ENCODE peak calls at places on chromosome 16, in four cellular contexts. B, C, V and D are unnamed samples.

GRCh38 chr16:51248217-51248616 is 97.1 kb upstream of the SALL1 start:
- DNase-seq in B (no peak), C (no peak), V (no peak), D (no peak)

GRCh38 chr16:75097941-75098897 is 18.4 kb downstream of the LDHD start:
- DNase-seq in B (no peak), C (no peak), V (no peak), D (no peak)

GRCh38 chr16:23900480-23901177 is 64.8 kb downstream of the PRKCB start:
- DNase-seq in B (peak), C (no peak), V (no peak), D (no peak)

GRCh38 chr16:76583995-76584394 is 306.8 kb downstream of the CNTNAP4 start:
- DNase-seq in B (no peak), C (no peak), V (no peak), D (no peak)

GRCh38 chr16:50166511-50167500 is 13.7 kb downstream of the TENT4B start:
- DNase-seq in B (no peak), C (no peak), V (peak), D (no peak)

GRCh38 chr16:48101069-48101674 is 54.6 kb downstream of the ABCC12 start:
- DNase-seq in B (no peak), C (peak), V (no peak), D (no peak)

GRCh38 chr16:79329163-79329521 is 271.4 kb downstream of the MAF start:
- DNase-seq in B (no peak), C (no peak), V (no peak), D (no peak)

GRCh38 chr16:17312100-17312732 is 158.5 kb downstream of the XYLT1 start:
- DNase-seq in B (no peak), C (no peak), V (no peak), D (no peak)

GRCh38 chr16:64983983-64984382 is 137.9 kb downstream of the CDH11 start:
- DNase-seq in B (peak), C (no peak), V (peak), D (peak)

GRCh38 chr16:22220714-22221113 is 14.6 kb downstream of the EEF2K start:
- DNase-seq in B (no peak), C (no peak), V (no peak), D (no peak)

GRCh38 chr16:75104836-75105235 is 11.7 kb downstream of the LDHD start:
- DNase-seq in B (no peak), C (no peak), V (no peak), D (no peak)

GRCh38 chr16:12061336-12062055 is 85.0 kb downstream of the SNX29 start:
- DNase-seq in B (no peak), C (no peak), V (no peak), D (no peak)

GRCh38 chr16:31714899-31715504 is 158.6 kb upstream of the ZNF267 start:
- DNase-seq in B (no peak), C (no peak), V (no peak), D (no peak)

GRCh38 chr16:29141586-29142324 is 156.9 kb downstream of the LAT start:
- DNase-seq in B (no peak), C (no peak), V (no peak), D (no peak)

GRCh38 chr16:54397838-54398237 is 111.3 kb upstream of the IRX3 start:
- DNase-seq in B (no peak), C (no peak), V (no peak), D (no peak)

GRCh38 chr16:53932975-53933374 is 229.0 kb downstream of the FTO start:
- DNase-seq in B (no peak), C (no peak), V (no peak), D (no peak)

GRCh38 chr16:50631985-50632576 is 49.0 kb downstream of the SNX20 start:
- DNase-seq in B (no peak), C (no peak), V (no peak), D (no peak)

GRCh38 chr16:70523013-70523620 is at the start of gene COG4:
- DNase-seq in B (peak), C (peak), V (peak), D (peak)

GRCh38 chr16:10080031-10080772 is 102.0 kb downstream of the GRIN2A start:
- DNase-seq in B (no peak), C (no peak), V (no peak), D (no peak)

GRCh38 chr16:23948949-23949392 is 113.2 kb downstream of the PRKCB start:
- DNase-seq in B (no peak), C (no peak), V (no peak), D (no peak)

GRCh38 chr16:31880322-31880979 is 6.8 kb downstream of the ZNF267 start:
- DNase-seq in B (peak), C (peak), V (no peak), D (no peak)

GRCh38 chr16:28526201-28527099 is 12.3 kb downstream of the NUPR1 start:
- DNase-seq in B (no peak), C (no peak), V (peak), D (no peak)

GRCh38 chr16:73172621-73173312 is 124.8 kb upstream of the ZFHX3 start:
- DNase-seq in B (peak), C (no peak), V (no peak), D (peak)

GRCh38 chr16:22313876-22314470 is 16.8 kb downstream of the POLR3E start:
- DNase-seq in B (no peak), C (no peak), V (no peak), D (no peak)

GRCh38 chr16:15958703-15959348 is 9.4 kb downstream of the ABCC1 start:
- DNase-seq in B (no peak), C (no peak), V (no peak), D (no peak)

GRCh38 chr16:87874639-87875472 is 5.5 kb upstream of the SLC7A5 start:
- DNase-seq in B (peak), C (no peak), V (no peak), D (no peak)

GRCh38 chr16:85975421-85976100 is 76.6 kb downstream of the IRF8 start:
- DNase-seq in B (no peak), C (no peak), V (peak), D (no peak)

GRCh38 chr16:86549076-86549892 is 5.8 kb downstream of the MTHFSD start:
- DNase-seq in B (no peak), C (no peak), V (no peak), D (no peak)

GRCh38 chr16:49674255-49674980 is 181.5 kb downstream of the ZNF423 start:
- DNase-seq in B (no peak), C (no peak), V (no peak), D (no peak)

GRCh38 chr16:81693047-81693446 is 86.0 kb upstream of the PLCG2 start:
- DNase-seq in B (no peak), C (no peak), V (no peak), D (no peak)

GRCh38 chr16:30813821-30814189 is 26.8 kb upstream of the ZNF629 start:
- DNase-seq in B (no peak), C (peak), V (no peak), D (no peak)

GRCh38 chr16:1094601-1095449 is 1.2 kb downstream of the C1QTNF8 start:
- DNase-seq in B (no peak), C (no peak), V (no peak), D (no peak)
- TF ChIP-seq FOXK2 in B (no peak), C (no peak), V (no peak), D (no peak)

GRCh38 chr16:67157106-67157748 is 2.5 kb downstream of the TRADD start:
- DNase-seq in B (no peak), C (no peak), V (no peak), D (no peak)

GRCh38 chr16:67155305-67156145 is 4.2 kb downstream of the TRADD start:
- DNase-seq in B (peak), C (no peak), V (peak), D (peak)

GRCh38 chr16:67154578-67155304 is 3.9 kb upstream of the B3GNT9 start:
- DNase-seq in B (no peak), C (no peak), V (no peak), D (no peak)

GRCh38 chr16:67157892-67158635 is 1.6 kb downstream of the TRADD start:
- DNase-seq in B (no peak), C (no peak), V (no peak), D (no peak)

GRCh38 chr16:67156146-67156844 is 3.4 kb downstream of the TRADD start:
- DNase-seq in B (no peak), C (no peak), V (no peak), D (no peak)
- TF ChIP-seq BHLHE40 in B (no peak), C (no peak), V (no peak), D (no peak)

DNA sequence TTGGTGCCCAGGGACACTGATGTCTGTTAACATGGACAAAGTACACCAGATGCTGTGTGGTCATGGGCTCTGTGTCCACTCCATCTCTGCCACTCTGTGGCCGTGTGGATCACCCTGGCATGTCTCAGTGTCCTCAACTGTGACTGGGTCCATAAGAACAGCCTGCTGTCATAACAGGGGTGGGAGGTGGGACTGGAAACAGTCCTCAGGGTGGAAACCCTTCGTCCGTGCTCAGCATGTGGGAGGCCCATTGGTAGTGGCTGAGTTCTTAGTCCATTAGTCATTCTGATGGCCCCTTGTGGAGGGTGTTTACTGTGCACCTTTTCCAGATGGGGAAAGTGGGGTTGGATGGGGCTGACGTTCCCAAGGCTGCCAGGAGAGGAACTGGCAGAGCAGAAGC is 12.8 kb downstream of the FLYWCH2 start:
- DNase-seq in B (no peak), C (no peak), V (peak), D (no peak)
- TF ChIP-seq SP1 in B (no peak), C (no peak), V (no peak), D (no peak)

DNA sequence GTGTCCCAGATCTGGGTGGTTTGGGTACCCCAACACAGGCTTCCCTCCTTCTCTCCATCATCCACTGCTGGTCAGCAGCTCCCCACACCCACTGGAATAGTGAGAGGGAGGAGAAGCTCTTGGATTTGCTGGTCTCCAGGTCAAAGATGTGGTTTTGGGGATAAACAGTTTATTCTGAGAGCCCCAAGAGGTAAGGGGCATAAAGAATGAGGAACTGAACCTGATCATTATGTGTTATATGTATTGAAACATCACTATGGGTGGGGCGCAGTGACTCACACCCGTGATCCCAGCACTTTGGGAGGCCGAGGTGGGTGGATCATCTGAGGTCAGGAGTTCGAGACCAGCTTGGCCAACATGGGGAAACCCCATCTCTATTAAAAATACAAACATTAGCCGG is 3.9 kb downstream of the DPEP2 start:
- DNase-seq in B (no peak), C (no peak), V (no peak), D (peak)
- TF ChIP-seq FOXK2 in B (no peak), C (no peak), V (no peak), D (no peak)

GRCh38 chr16:4179763-4180260 is 62.1 kb downstream of the SRL start:
- DNase-seq in B (no peak), C (no peak), V (no peak), D (no peak)

GRCh38 chr16:4178468-4179010 is 62.3 kb upstream of the ADCY9 start:
- DNase-seq in B (no peak), C (no peak), V (no peak), D (no peak)

GRCh38 chr16:4179020-4179419 is 62.8 kb upstream of the ADCY9 start:
- DNase-seq in B (no peak), C (no peak), V (peak), D (no peak)

GRCh38 chr16:4175849-4176248 is 59.6 kb upstream of the ADCY9 start:
- DNase-seq in B (no peak), C (no peak), V (no peak), D (no peak)

GRCh38 chr16:4176794-4177438 is 60.7 kb upstream of the ADCY9 start:
- DNase-seq in B (peak), C (peak), V (peak), D (no peak)
- TF ChIP-seq BHLHE40 in B (no peak), C (peak), V (no peak), D (no peak)

GRCh38 chr16:56932588-56933265 is 785 bp downstream of the HERPUD1 start:
- DNase-seq in B (peak), C (no peak), V (peak), D (peak)
- TF ChIP-seq SP1 in B (no peak), C (no peak), V (no peak), D (no peak)

GRCh38 chr16:83615981-83616380 is 191.8 kb upstream of the HSBP1 start:
- DNase-seq in B (no peak), C (no peak), V (no peak), D (no peak)

GRCh38 chr16:83609178-83609577 is 198.6 kb upstream of the HSBP1 start:
- DNase-seq in B (no peak), C (no peak), V (no peak), D (no peak)

GRCh38 chr16:83615553-83615952 is 192.2 kb upstream of the HSBP1 start:
- DNase-seq in B (no peak), C (no peak), V (no peak), D (no peak)

GRCh38 chr16:83619381-83620150 is 188.2 kb upstream of the HSBP1 start:
- DNase-seq in B (no peak), C (no peak), V (no peak), D (no peak)

GRCh38 chr16:83615131-83615530 is 192.6 kb upstream of the HSBP1 start:
- DNase-seq in B (no peak), C (no peak), V (no peak), D (no peak)
- TF ChIP-seq FOXK2 in B (no peak), C (no peak), V (no peak), D (no peak)